ENCODE peak calls at places on chromosomes 3 and 15, in ten cellular contexts. A is uterus, Z is HCT116, T is ascending aorta, H is cardiac muscle cell, W is tibial artery, J is breast epithelium, L is brain microvascular endothelial cell, M is thoracic aorta, Y is RWPE2. R is an unnamed sample.

GRCh38 chr15:49328941-49329340 is 94.1 kb upstream of the FGF7 start:
- DNase-seq in A (no peak), Z (no peak), T (no peak), H (no peak), W (no peak), J (no peak), L (no peak), M (no peak), Y (no peak), R (no peak)

GRCh38 chr3:61053781-61054496 is 197.3 kb downstream of the FHIT start:
- DNase-seq in A (no peak), Z (no peak), T (no peak), H (peak; percentile 66), W (no peak), J (no peak), L (no peak), M (no peak), Y (no peak), R (no peak)

GRCh38 chr15:77097317-77097721 is 26.4 kb upstream of the TSPAN3 start:
- DNase-seq in A (no peak), Z (no peak), T (no peak), H (no peak), W (no peak), J (no peak), L (no peak), M (no peak), Y (no peak), R (no peak)

GRCh38 chr15:77507911-77508310 is 87.2 kb downstream of the HMG20A start:
- DNase-seq in A (peak; percentile 37), Z (peak; percentile 41), T (no peak), H (no peak), W (no peak), J (peak; percentile 69), L (no peak), M (no peak), Y (no peak), R (peak; percentile 64)

GRCh38 chr15:68316061-68316804 is 38.7 kb downstream of the FEM1B start:
- DNase-seq in A (peak; percentile 43), Z (no peak), T (no peak), H (peak; percentile 44), W (peak; percentile 65), J (peak; percentile 14), L (no peak), M (no peak), Y (peak; percentile 64), R (no peak)

GRCh38 chr3:11199902-11200678 is 45.8 kb downstream of the HRH1 start:
- DNase-seq in A (no peak), Z (no peak), T (no peak), H (no peak), W (peak; percentile 31), J (no peak), L (no peak), M (no peak), Y (no peak), R (no peak)

GRCh38 chr3:66407281-66408218 is 93.3 kb downstream of the LRIG1 start:
- DNase-seq in A (peak; percentile 68), Z (peak; percentile 19), T (no peak), H (peak; percentile 58), W (peak; percentile 80), J (peak; percentile 39), L (no peak), M (no peak), Y (no peak), R (peak; percentile 56)

GRCh38 chr3:62562596-62562995 is 189.2 kb upstream of the FEZF2 start:
- DNase-seq in A (no peak), Z (no peak), T (peak; percentile 19), H (no peak), W (peak; percentile 70), J (no peak), L (no peak), M (peak; percentile 27), Y (no peak), R (no peak)

GRCh38 chr3:53758846-53759245 is 87.4 kb downstream of the CHDH start:
- DNase-seq in A (no peak), Z (no peak), T (no peak), H (no peak), W (no peak), J (no peak), L (no peak), M (no peak), Y (no peak), R (no peak)

GRCh38 chr3:38990621-38991020 is 61.1 kb downstream of the SCN11A start:
- DNase-seq in A (no peak), Z (no peak), T (no peak), H (no peak), W (no peak), J (no peak), L (no peak), M (no peak), Y (no peak), R (no peak)

GRCh38 chr3:76400141-76400540 is 614.8 kb upstream of the ZNF717 start:
- DNase-seq in A (no peak), Z (no peak), T (no peak), H (no peak), W (no peak), J (no peak), L (peak; percentile 22), M (no peak), Y (no peak), R (no peak)

GRCh38 chr3:125032683-125033082 is 23.1 kb downstream of the HEG1 start:
- DNase-seq in A (no peak), Z (no peak), T (no peak), H (no peak), W (no peak), J (no peak), L (no peak), M (no peak), Y (no peak), R (no peak)
- H3K27ac ChIP-seq in A (no peak overlapping the region), Z (no peak overlapping the region), T (peak overlapping the region; percentile 2), H (peak overlapping the region; percentile 34), W (no peak overlapping the region), J (peak overlapping the region; percentile 43), L (no peak overlapping the region), M (no peak overlapping the region), Y (no peak overlapping the region), R (no peak overlapping the region)

GRCh38 chr15:60370105-60370803 is 27.5 kb downstream of the ANXA2 start:
- DNase-seq in A (peak; percentile 57), Z (no peak), T (no peak), H (no peak), W (no peak), J (no peak), L (peak; percentile 52), M (no peak), Y (no peak), R (no peak)

GRCh38 chr15:60370804-60371700 is 26.7 kb downstream of the ANXA2 start:
- DNase-seq in A (peak; percentile 89), Z (peak; percentile 97), T (peak; percentile 69), H (no peak), W (peak; percentile 94), J (peak; percentile 91), L (peak; percentile 98), M (peak; percentile 77), Y (peak; percentile 95), R (no peak)

GRCh38 chr15:60372756-60373155 is 25.0 kb downstream of the ANXA2 start:
- DNase-seq in A (no peak), Z (no peak), T (no peak), H (no peak), W (no peak), J (no peak), L (no peak), M (no peak), Y (no peak), R (no peak)

GRCh38 chr15:60372223-60372622 is 25.6 kb downstream of the ANXA2 start:
- DNase-seq in A (no peak), Z (no peak), T (no peak), H (no peak), W (no peak), J (no peak), L (no peak), M (no peak), Y (no peak), R (no peak)

DNA sequence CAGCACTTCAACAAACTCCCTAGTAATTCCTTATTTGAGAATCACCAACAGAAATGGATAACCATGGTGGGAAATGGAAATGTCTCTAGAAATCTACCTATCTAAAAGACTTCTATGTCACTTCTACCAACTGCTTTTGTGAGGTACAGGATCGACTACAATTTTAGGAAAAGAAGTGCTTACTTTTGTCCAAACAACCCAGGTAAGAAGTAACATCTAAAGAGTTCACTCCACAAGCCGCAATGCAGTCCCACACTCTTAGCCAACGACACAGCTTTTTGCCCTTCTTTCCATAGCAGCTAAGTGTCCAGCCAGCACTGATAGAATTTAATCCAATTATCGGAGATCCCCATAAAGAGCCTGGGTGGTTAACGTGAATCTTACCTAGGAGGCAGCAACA is 28.1 kb downstream of the ANXA2 start:
- DNase-seq in A (no peak), Z (no peak), T (no peak), H (no peak), W (no peak), J (no peak), L (no peak), M (no peak), Y (no peak), R (no peak)
- H3K27ac ChIP-seq in A (peak overlapping the region; percentile 8), Z (peak overlapping the region; percentile 93), T (peak overlapping the region; percentile 90), H (no peak overlapping the region), W (peak overlapping the region; percentile 76), J (peak overlapping the region; percentile 93), L (peak overlapping the region; percentile 93), M (no peak overlapping the region), Y (peak overlapping the region; percentile 99), R (no peak overlapping the region)

GRCh38 chr15:87873501-87873900 is 383.0 kb downstream of the NTRK3 start:
- DNase-seq in A (no peak), Z (no peak), T (no peak), H (no peak), W (no peak), J (no peak), L (no peak), M (no peak), Y (no peak), R (no peak)

GRCh38 chr15:87877114-87877810 is 379.3 kb downstream of the NTRK3 start:
- DNase-seq in A (no peak), Z (no peak), T (no peak), H (peak; percentile 85), W (no peak), J (no peak), L (peak; percentile 86), M (no peak), Y (no peak), R (no peak)

GRCh38 chr15:87881001-87881400 is 375.5 kb downstream of the NTRK3 start:
- DNase-seq in A (no peak), Z (no peak), T (no peak), H (no peak), W (no peak), J (no peak), L (no peak), M (no peak), Y (no peak), R (no peak)

GRCh38 chr15:87874896-87875661 is 381.5 kb downstream of the NTRK3 start:
- DNase-seq in A (no peak), Z (no peak), T (no peak), H (peak; percentile 45), W (no peak), J (no peak), L (no peak), M (no peak), Y (no peak), R (peak; percentile 16)

GRCh38 chr15:87878161-87878560 is 378.4 kb downstream of the NTRK3 start:
- DNase-seq in A (no peak), Z (no peak), T (no peak), H (no peak), W (no peak), J (no peak), L (no peak), M (no peak), Y (no peak), R (no peak)
- H3K27ac ChIP-seq in A (no peak overlapping the region), Z (no peak overlapping the region), T (no peak overlapping the region), H (no peak overlapping the region), W (no peak overlapping the region), J (no peak overlapping the region), L (no peak overlapping the region), M (no peak overlapping the region), Y (no peak overlapping the region), R (no peak overlapping the region)

GRCh38 chr3:71039332-71039731 is 544.2 kb downstream of the FOXP1 start:
- DNase-seq in A (no peak), Z (no peak), T (no peak), H (no peak), W (no peak), J (no peak), L (no peak), M (no peak), Y (no peak), R (no peak)
- H3K27ac ChIP-seq in A (no peak overlapping the region), Z (no peak overlapping the region), T (no peak overlapping the region), H (no peak overlapping the region), W (no peak overlapping the region), J (no peak overlapping the region), L (no peak overlapping the region), M (no peak overlapping the region), Y (no peak overlapping the region), R (no peak overlapping the region)